ENCODE peak calls at places on chromosomes 11 and 22, in seven cellular contexts. One of them, this sample, is unnamed. For H3K4me1, the result is how much of the 10 kb centered on the place peaks cover.

GRCh38 chr22:22761963-22762772 is 117.8 kb downstream of the GGTLC2 start:
- DNase-seq in GM12878: no peak
- DNase-seq in A549: no peak
- DNase-seq in sigmoid colon: no peak
- DNase-seq in ovary: no peak
- DNase-seq in K562: no peak
- DNase-seq in stomach: no peak
- DNase-seq in this sample: no peak

GRCh38 chr22:48345631-48346030 is 1482.0 kb downstream of the BRD1 start:
- DNase-seq in GM12878: no peak
- DNase-seq in A549: no peak
- DNase-seq in sigmoid colon: peak
- DNase-seq in ovary: no peak
- DNase-seq in K562: no peak
- DNase-seq in stomach: no peak
- DNase-seq in this sample: no peak

GRCh38 chr11:47004595-47005033 is 68.1 kb downstream of the CSTPP1 start:
- DNase-seq in GM12878: no peak
- DNase-seq in A549: no peak
- DNase-seq in sigmoid colon: peak
- DNase-seq in ovary: peak
- DNase-seq in K562: peak
- DNase-seq in stomach: peak
- DNase-seq in this sample: peak

GRCh38 chr22:39624501-39624821 is 53.9 kb downstream of the CACNA1I start:
- DNase-seq in GM12878: no peak
- DNase-seq in A549: no peak
- DNase-seq in sigmoid colon: no peak
- DNase-seq in ovary: no peak
- DNase-seq in K562: no peak
- DNase-seq in stomach: no peak
- DNase-seq in this sample: no peak

GRCh38 chr11:33893711-33894401 is 2.0 kb upstream of the LMO2 start:
- DNase-seq in GM12878: peak
- DNase-seq in A549: no peak
- DNase-seq in sigmoid colon: no peak
- DNase-seq in ovary: no peak
- DNase-seq in K562: peak
- DNase-seq in stomach: no peak
- DNase-seq in this sample: no peak

GRCh38 chr11:115893701-115894100 is 389.5 kb upstream of the CADM1 start:
- DNase-seq in GM12878: no peak
- DNase-seq in A549: no peak
- DNase-seq in sigmoid colon: no peak
- DNase-seq in ovary: no peak
- DNase-seq in K562: no peak
- DNase-seq in stomach: no peak
- DNase-seq in this sample: no peak

GRCh38 chr11:4982678-4983077 is 12.0 kb upstream of the OR51L1 start:
- DNase-seq in GM12878: no peak
- DNase-seq in A549: no peak
- DNase-seq in sigmoid colon: no peak
- DNase-seq in ovary: no peak
- DNase-seq in K562: no peak
- DNase-seq in stomach: no peak
- DNase-seq in this sample: no peak

GRCh38 chr11:123678246-123678645 is 23.8 kb upstream of the SCN3B start:
- DNase-seq in GM12878: no peak
- DNase-seq in A549: no peak
- DNase-seq in sigmoid colon: no peak
- DNase-seq in ovary: no peak
- DNase-seq in K562: no peak
- DNase-seq in stomach: no peak
- DNase-seq in this sample: no peak

GRCh38 chr22:19654338-19654922 is 59.9 kb upstream of the SEPTIN5 start:
- DNase-seq in GM12878: no peak
- DNase-seq in A549: no peak
- DNase-seq in sigmoid colon: no peak
- DNase-seq in ovary: no peak
- DNase-seq in K562: no peak
- DNase-seq in stomach: no peak
- DNase-seq in this sample: no peak

GRCh38 chr22:20435436-20436308 is 2.0 kb downstream of the SCARF2 start:
- DNase-seq in GM12878: no peak
- DNase-seq in A549: no peak
- DNase-seq in sigmoid colon: peak
- DNase-seq in ovary: peak
- DNase-seq in K562: no peak
- DNase-seq in stomach: no peak
- DNase-seq in this sample: no peak

GRCh38 chr22:48744283-48744641 is 1083.4 kb downstream of the BRD1 start:
- DNase-seq in GM12878: no peak
- DNase-seq in A549: no peak
- DNase-seq in sigmoid colon: no peak
- DNase-seq in ovary: no peak
- DNase-seq in K562: no peak
- DNase-seq in stomach: peak
- DNase-seq in this sample: no peak

GRCh38 chr22:37566903-37567798 is 6.9 kb downstream of the CDC42EP1 start:
- DNase-seq in GM12878: peak
- DNase-seq in A549: peak
- DNase-seq in sigmoid colon: peak
- DNase-seq in ovary: peak
- DNase-seq in K562: peak
- DNase-seq in stomach: peak
- DNase-seq in this sample: peak

GRCh38 chr11:111378773-111379499 is at the start of gene POU2AF1:
- DNase-seq in GM12878: peak
- DNase-seq in A549: no peak
- DNase-seq in sigmoid colon: no peak
- DNase-seq in ovary: no peak
- DNase-seq in K562: no peak
- DNase-seq in stomach: no peak
- DNase-seq in this sample: peak

GRCh38 chr11:131534031-131534430 is 163.6 kb downstream of the NTM start:
- DNase-seq in GM12878: no peak
- DNase-seq in A549: no peak
- DNase-seq in sigmoid colon: no peak
- DNase-seq in ovary: no peak
- DNase-seq in K562: no peak
- DNase-seq in stomach: no peak
- DNase-seq in this sample: no peak

GRCh38 chr22:46007003-46007847 is 30.3 kb upstream of the WNT7B start:
- DNase-seq in GM12878: no peak
- DNase-seq in A549: peak
- DNase-seq in sigmoid colon: peak
- DNase-seq in ovary: peak
- DNase-seq in K562: no peak
- DNase-seq in stomach: peak
- DNase-seq in this sample: peak

GRCh38 chr11:101061606-101062005 is 68.0 kb downstream of the PGR start:
- DNase-seq in GM12878: no peak
- DNase-seq in A549: no peak
- DNase-seq in sigmoid colon: no peak
- DNase-seq in ovary: no peak
- DNase-seq in K562: no peak
- DNase-seq in stomach: no peak
- DNase-seq in this sample: no peak

GRCh38 chr11:45724145-45724544 is 58.7 kb upstream of the CHST1 start:
- DNase-seq in GM12878: no peak
- DNase-seq in A549: no peak
- DNase-seq in sigmoid colon: no peak
- DNase-seq in ovary: peak
- DNase-seq in K562: no peak
- DNase-seq in stomach: no peak
- DNase-seq in this sample: no peak

GRCh38 chr11:42974510-42974909 is 337.3 kb upstream of the API5 start:
- DNase-seq in GM12878: no peak
- DNase-seq in A549: no peak
- DNase-seq in sigmoid colon: no peak
- DNase-seq in ovary: no peak
- DNase-seq in K562: no peak
- DNase-seq in stomach: no peak
- DNase-seq in this sample: no peak

DNA sequence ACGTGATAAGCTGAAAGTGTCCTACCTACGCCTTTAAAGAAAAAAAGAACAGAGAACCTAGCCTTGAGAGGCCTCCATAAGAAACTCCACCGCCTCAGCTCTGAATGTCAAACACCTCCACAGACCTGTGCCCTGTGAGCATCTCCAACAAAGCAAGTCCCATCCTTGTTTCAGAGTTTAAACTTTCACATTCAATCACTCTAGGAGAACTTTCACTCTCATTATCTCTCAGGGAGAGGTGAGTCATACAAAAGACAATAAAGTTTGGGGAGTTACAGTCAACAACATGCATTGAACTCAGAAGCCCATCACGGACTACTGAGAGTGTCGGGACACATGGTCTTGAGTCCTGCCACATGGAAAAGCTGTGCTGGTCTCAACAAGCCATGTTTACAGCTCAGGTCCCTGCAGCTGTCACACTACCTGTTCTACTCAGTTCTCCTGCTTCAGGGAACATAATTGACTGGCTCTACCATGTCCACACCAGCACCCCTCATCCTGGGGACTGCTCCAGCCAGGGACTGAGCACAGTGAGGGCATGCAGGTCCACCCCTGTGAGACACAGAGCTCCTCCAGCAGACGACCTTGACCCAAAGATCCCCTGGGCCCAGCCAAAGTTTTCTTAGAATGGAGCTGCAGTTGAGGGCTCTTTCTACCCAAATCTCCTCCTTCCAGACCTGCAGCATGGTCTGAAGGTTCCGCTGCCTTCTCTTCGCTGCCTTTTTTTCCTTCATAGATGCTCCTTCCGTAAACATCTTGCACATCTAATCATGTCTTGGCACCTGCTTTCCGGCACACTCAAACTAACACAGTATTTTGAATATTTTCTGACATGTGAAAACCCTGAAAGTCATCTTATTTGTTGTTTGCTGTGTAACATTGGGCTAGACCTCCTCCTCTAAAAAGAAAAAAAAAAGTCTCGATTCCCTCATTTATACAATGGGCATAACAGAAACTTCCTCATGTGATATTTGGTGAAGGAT is 114.9 kb downstream of the ETS1 start:
- DNase-seq in GM12878: peak
- DNase-seq in A549: no peak
- DNase-seq in sigmoid colon: no peak
- DNase-seq in ovary: no peak
- DNase-seq in K562: no peak
- DNase-seq in stomach: no peak
- DNase-seq in this sample: no peak
- H3K4me3 ChIP-seq in GM12878: peak
- H3K4me3 ChIP-seq in A549: no peak
- H3K4me3 ChIP-seq in sigmoid colon: no peak
- H3K4me3 ChIP-seq in ovary: no peak
- H3K4me3 ChIP-seq in K562: no peak
- H3K4me3 ChIP-seq in stomach: no peak
- H3K4me3 ChIP-seq in this sample: no peak

GRCh38 chr11:12693485-12694181 is 19.4 kb downstream of the TEAD1 start:
- DNase-seq in GM12878: no peak
- DNase-seq in A549: peak
- DNase-seq in sigmoid colon: peak
- DNase-seq in ovary: no peak
- DNase-seq in K562: peak
- DNase-seq in stomach: peak
- DNase-seq in this sample: peak
- TF ChIP-seq EP300 in GM12878: no peak
- TF ChIP-seq EP300 in A549: no peak
- TF ChIP-seq EP300 in sigmoid colon: peak
- TF ChIP-seq EP300 in ovary: no peak
- TF ChIP-seq EP300 in K562: no peak
- TF ChIP-seq EP300 in stomach: no peak
- TF ChIP-seq EP300 in this sample: no peak

DNA sequence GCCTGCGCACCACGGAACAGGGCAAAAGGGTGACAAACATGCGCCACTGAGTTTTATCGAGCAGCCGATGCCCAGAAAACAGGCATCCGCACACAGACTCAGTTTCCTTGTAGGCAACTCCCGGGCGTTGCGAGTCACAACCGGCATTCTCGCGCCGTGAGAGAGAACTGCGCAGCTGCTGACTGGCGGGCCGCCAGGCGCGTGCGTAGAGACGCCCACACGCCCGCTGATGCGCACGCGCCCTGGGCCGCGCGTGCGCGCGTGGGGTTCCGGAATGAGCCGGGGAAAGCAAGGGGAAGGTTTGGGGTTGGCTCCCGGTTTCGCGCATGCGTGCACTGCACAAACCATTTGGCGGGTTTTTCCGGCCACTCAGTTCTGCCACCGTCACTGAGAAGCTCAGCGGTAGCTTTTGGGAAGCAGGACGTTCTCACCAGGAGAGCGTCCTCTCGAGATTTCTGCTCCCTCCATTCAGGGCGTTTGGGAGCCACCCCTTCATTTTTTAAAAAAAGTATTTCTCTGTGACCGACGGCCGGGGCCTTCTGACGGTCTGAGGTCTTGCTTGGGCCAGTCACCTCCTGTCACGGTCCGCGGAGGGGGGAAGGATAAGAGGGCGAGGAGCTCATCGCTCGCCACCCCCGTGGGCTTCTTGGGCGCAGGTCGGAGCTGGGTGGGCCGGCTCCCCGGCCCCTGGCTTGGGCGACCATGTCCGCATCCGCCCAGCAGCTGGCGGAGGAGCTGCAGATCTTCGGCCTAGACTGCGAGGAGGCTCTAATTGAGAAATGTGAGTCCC is at the start of gene POLA2:
- DNase-seq in GM12878: peak
- DNase-seq in A549: peak
- DNase-seq in sigmoid colon: peak
- DNase-seq in ovary: peak
- DNase-seq in K562: peak
- DNase-seq in stomach: peak
- DNase-seq in this sample: peak
- H3K4me1 ChIP-seq in GM12878: under half
- H3K4me1 ChIP-seq in A549: under half
- H3K4me1 ChIP-seq in sigmoid colon: under half
- H3K4me1 ChIP-seq in ovary: under half
- H3K4me1 ChIP-seq in K562: under half
- H3K4me1 ChIP-seq in stomach: under half
- H3K4me1 ChIP-seq in this sample: under half

GRCh38 chr11:61750631-61751273 is 1.7 kb upstream of the MYRF start:
- DNase-seq in GM12878: no peak
- DNase-seq in A549: no peak
- DNase-seq in sigmoid colon: no peak
- DNase-seq in ovary: no peak
- DNase-seq in K562: no peak
- DNase-seq in stomach: no peak
- DNase-seq in this sample: no peak

GRCh38 chr11:61753672-61754071 is 1.2 kb downstream of the MYRF start:
- DNase-seq in GM12878: no peak
- DNase-seq in A549: no peak
- DNase-seq in sigmoid colon: no peak
- DNase-seq in ovary: no peak
- DNase-seq in K562: no peak
- DNase-seq in stomach: no peak
- DNase-seq in this sample: no peak

GRCh38 chr11:61752925-61753551 is 602 bp downstream of the MYRF start:
- DNase-seq in GM12878: no peak
- DNase-seq in A549: no peak
- DNase-seq in sigmoid colon: no peak
- DNase-seq in ovary: peak
- DNase-seq in K562: no peak
- DNase-seq in stomach: no peak
- DNase-seq in this sample: no peak

GRCh38 chr11:61751384-61751783 is 1.1 kb upstream of the MYRF start:
- DNase-seq in GM12878: no peak
- DNase-seq in A549: no peak
- DNase-seq in sigmoid colon: no peak
- DNase-seq in ovary: peak
- DNase-seq in K562: no peak
- DNase-seq in stomach: no peak
- DNase-seq in this sample: no peak

GRCh38 chr11:61752117-61752924 is at the start of gene MYRF:
- DNase-seq in GM12878: no peak
- DNase-seq in A549: peak
- DNase-seq in sigmoid colon: no peak
- DNase-seq in ovary: peak
- DNase-seq in K562: peak
- DNase-seq in stomach: peak
- DNase-seq in this sample: peak
- H3K4me3 ChIP-seq in GM12878: no peak
- H3K4me3 ChIP-seq in A549: peak
- H3K4me3 ChIP-seq in sigmoid colon: peak
- H3K4me3 ChIP-seq in ovary: peak
- H3K4me3 ChIP-seq in K562: peak
- H3K4me3 ChIP-seq in stomach: peak
- H3K4me3 ChIP-seq in this sample: peak

This sample was measured in transverse colon.